ENCODE peak calls at places on chromosome 21, in five cellular contexts. S is Daoy, Z is GM04503, P is progenitor cell of endocrine pancreas, R is tibial nerve. I is an unnamed sample.

GRCh38 chr21:44353200-44353970 is at the start of gene TRPM2:
- DNase-seq in S (no peak), Z (no peak), P (no peak), R (peak; percentile 45), I (no peak)

GRCh38 chr21:36097427-36098230 is 27.8 kb downstream of the CBR1 start:
- DNase-seq in S (peak; percentile 21), Z (no peak), P (no peak), R (no peak), I (no peak)

GRCh38 chr21:31142600-31142999 is 104.3 kb upstream of the KRTAP19-8 start:
- DNase-seq in S (no peak), Z (no peak), P (no peak), R (no peak), I (no peak)

GRCh38 chr21:43337901-43338655 is 88.9 kb downstream of the SIK1 start:
- DNase-seq in S (no peak), Z (no peak), P (no peak), R (no peak), I (no peak)

GRCh38 chr21:34700605-34701004 is 31.8 kb downstream of the CLIC6 start:
- DNase-seq in S (no peak), Z (no peak), P (no peak), R (no peak), I (no peak)

GRCh38 chr21:35637431-35637830 is 422.9 kb downstream of the SETD4 start:
- DNase-seq in S (peak; percentile 50), Z (peak; percentile 35), P (no peak), R (peak; percentile 46), I (no peak)

GRCh38 chr21:46183910-46184624 is at the start of gene SPATC1L:
- DNase-seq in S (peak; percentile 67), Z (no peak), P (no peak), R (no peak), I (peak; percentile 69)

GRCh38 chr21:17613242-17613676 is 558 bp upstream of the BTG3 start:
- DNase-seq in S (peak; percentile 20), Z (no peak), P (no peak), R (peak; percentile 36), I (no peak)

GRCh38 chr21:33377221-33377620 is 26.0 kb upstream of the IFNGR2 start:
- DNase-seq in S (no peak), Z (no peak), P (no peak), R (no peak), I (no peak)

GRCh38 chr21:45055861-45056260 is 18.5 kb upstream of the ADARB1 start:
- DNase-seq in S (no peak), Z (no peak), P (no peak), R (no peak), I (no peak)

GRCh38 chr21:35102488-35103407 is 53.6 kb upstream of the RUNX1 start:
- DNase-seq in S (no peak), Z (no peak), P (no peak), R (peak; percentile 12), I (no peak)

GRCh38 chr21:15557925-15558324 is 171.9 kb upstream of the USP25 start:
- DNase-seq in S (peak; percentile 7), Z (no peak), P (no peak), R (no peak), I (no peak)

GRCh38 chr21:29430030-29430429 is 131.3 kb downstream of the BACH1 start:
- DNase-seq in S (no peak), Z (no peak), P (no peak), R (no peak), I (no peak)

I was measured in D721Med.